ENCODE peak calls at places on chromosomes 13 and 19, in six cellular contexts. W is PC-3, P is putamen, E is kidney, D is body of pancreas, C is substantia nigra. B is an unnamed sample.

GRCh38 chr13:111665691-111666095 is 345.3 kb downstream of the TEX29 start:
- DNase-seq in W (no peak), P (no peak), E (no peak), D (no peak), C (no peak), B (no peak)

GRCh38 chr19:35214766-35215422 is 13.6 kb downstream of the FAM187B start:
- DNase-seq in W (no peak), P (no peak), E (no peak), D (no peak), C (no peak), B (no peak)

GRCh38 chr19:35013820-35014754 is 14.0 kb downstream of the GRAMD1A start:
- DNase-seq in W (no peak), P (no peak), E (no peak), D (no peak), C (no peak), B (peak; percentile 50)

GRCh38 chr13:26707122-26708006 is 53.2 kb downstream of the GPR12 start:
- DNase-seq in W (peak; percentile 63), P (peak; percentile 62), E (no peak), D (no peak), C (no peak), B (no peak)

GRCh38 chr19:5484398-5485285 is 29.4 kb downstream of the ZNRF4 start:
- DNase-seq in W (no peak), P (no peak), E (no peak), D (peak; percentile 62), C (peak; percentile 2), B (no peak)

GRCh38 chr13:113742000-113742441 is 17.0 kb upstream of the TMEM255B start:
- DNase-seq in W (peak; percentile 67), P (no peak), E (peak; percentile 85), D (peak; percentile 18), C (no peak), B (peak; percentile 55)

GRCh38 chr19:5480427-5480836 is 25.2 kb downstream of the ZNRF4 start:
- DNase-seq in W (peak; percentile 44), P (no peak), E (no peak), D (peak; percentile 20), C (no peak), B (peak; percentile 26)

GRCh38 chr19:35642312-35642711 is 767 bp downstream of the ETV2 start:
- DNase-seq in W (no peak), P (no peak), E (no peak), D (no peak), C (no peak), B (no peak)

B was measured in transverse colon.